ENCODE peak calls at places on chromosomes 11 and 22, in six cellular contexts. One of them, this sample, is unnamed.

GRCh38 chr22:44205713-44206645 is 25.3 kb downstream of the PARVG start:
- DNase-seq in GM23248: no peak
- DNase-seq in K562: no peak
- DNase-seq in kidney: peak; percentile 72
- DNase-seq in astrocyte: no peak
- DNase-seq in IMR-90: no peak
- DNase-seq in this sample: no peak

GRCh38 chr22:28710112-28710888 is 30.7 kb upstream of the TTC28 start:
- DNase-seq in GM23248: peak; percentile 85
- DNase-seq in K562: no peak
- DNase-seq in kidney: no peak
- DNase-seq in astrocyte: peak; percentile 85
- DNase-seq in IMR-90: peak; percentile 93
- DNase-seq in this sample: no peak

GRCh38 chr22:37518509-37519267 is 527 bp downstream of the CARD10 start:
- DNase-seq in GM23248: peak; percentile 43
- DNase-seq in K562: peak; percentile 26
- DNase-seq in kidney: peak; percentile 76
- DNase-seq in astrocyte: no peak
- DNase-seq in IMR-90: no peak
- DNase-seq in this sample: no peak

GRCh38 chr11:126366064-126366822 is 10.8 kb downstream of the ST3GAL4 start:
- DNase-seq in GM23248: no peak
- DNase-seq in K562: no peak
- DNase-seq in kidney: peak; percentile 76
- DNase-seq in astrocyte: no peak
- DNase-seq in IMR-90: no peak
- DNase-seq in this sample: no peak

GRCh38 chr11:116458546-116458945 is 314.2 kb downstream of the BUD13 start:
- DNase-seq in GM23248: no peak
- DNase-seq in K562: no peak
- DNase-seq in kidney: no peak
- DNase-seq in astrocyte: no peak
- DNase-seq in IMR-90: no peak
- DNase-seq in this sample: no peak

GRCh38 chr22:46084376-46084775 is 66.0 kb upstream of the PPARA start:
- DNase-seq in GM23248: no peak
- DNase-seq in K562: no peak
- DNase-seq in kidney: peak; percentile 64
- DNase-seq in astrocyte: no peak
- DNase-seq in IMR-90: no peak
- DNase-seq in this sample: no peak

GRCh38 chr11:116861539-116861938 is 24.1 kb upstream of the APOA1 start:
- DNase-seq in GM23248: peak; percentile 80
- DNase-seq in K562: peak; percentile 19
- DNase-seq in kidney: no peak
- DNase-seq in astrocyte: peak; percentile 87
- DNase-seq in IMR-90: peak; percentile 83
- DNase-seq in this sample: no peak

GRCh38 chr11:105588001-105588400 is 21.9 kb upstream of the GRIA4 start:
- DNase-seq in GM23248: peak; percentile 81
- DNase-seq in K562: no peak
- DNase-seq in kidney: no peak
- DNase-seq in astrocyte: peak; percentile 72
- DNase-seq in IMR-90: peak; percentile 83
- DNase-seq in this sample: no peak

GRCh38 chr22:17924735-17925727 is 99.3 kb downstream of the MICAL3 start:
- DNase-seq in GM23248: no peak
- DNase-seq in K562: no peak
- DNase-seq in kidney: no peak
- DNase-seq in astrocyte: no peak
- DNase-seq in IMR-90: no peak
- DNase-seq in this sample: no peak

GRCh38 chr11:80227915-80228314 is 787.1 kb upstream of the TENM4 start:
- DNase-seq in GM23248: no peak
- DNase-seq in K562: no peak
- DNase-seq in kidney: no peak
- DNase-seq in astrocyte: no peak
- DNase-seq in IMR-90: no peak
- DNase-seq in this sample: no peak

GRCh38 chr11:1160231-1161101 is 2.7 kb downstream of the MUC5AC start:
- DNase-seq in GM23248: no peak
- DNase-seq in K562: no peak
- DNase-seq in kidney: peak; percentile 66
- DNase-seq in astrocyte: no peak
- DNase-seq in IMR-90: no peak
- DNase-seq in this sample: no peak

GRCh38 chr11:9025101-9025850 is 21.5 kb upstream of the NRIP3 start:
- DNase-seq in GM23248: no peak
- DNase-seq in K562: no peak
- DNase-seq in kidney: no peak
- DNase-seq in astrocyte: no peak
- DNase-seq in IMR-90: no peak
- DNase-seq in this sample: no peak

GRCh38 chr22:37564111-37564711 is 3.9 kb downstream of the CDC42EP1 start:
- DNase-seq in GM23248: peak; percentile 40
- DNase-seq in K562: no peak
- DNase-seq in kidney: no peak
- DNase-seq in astrocyte: peak; percentile 76
- DNase-seq in IMR-90: peak; percentile 49
- DNase-seq in this sample: no peak

GRCh38 chr11:64522843-64523242 is 68.2 kb upstream of the SLC22A12 start:
- DNase-seq in GM23248: no peak
- DNase-seq in K562: no peak
- DNase-seq in kidney: no peak
- DNase-seq in astrocyte: no peak
- DNase-seq in IMR-90: no peak
- DNase-seq in this sample: no peak

GRCh38 chr11:46279393-46280099 is 2.1 kb downstream of the CREB3L1 start:
- DNase-seq in GM23248: peak; percentile 80
- DNase-seq in K562: peak; percentile 48
- DNase-seq in kidney: peak; percentile 82
- DNase-seq in astrocyte: peak; percentile 71
- DNase-seq in IMR-90: peak; percentile 80
- DNase-seq in this sample: no peak

GRCh38 chr11:72024073-72024749 is 25.5 kb downstream of the IL18BP start:
- DNase-seq in GM23248: no peak
- DNase-seq in K562: no peak
- DNase-seq in kidney: no peak
- DNase-seq in astrocyte: no peak
- DNase-seq in IMR-90: no peak
- DNase-seq in this sample: no peak

GRCh38 chr22:49347376-49347775 is 480.3 kb downstream of the BRD1 start:
- DNase-seq in GM23248: no peak
- DNase-seq in K562: no peak
- DNase-seq in kidney: peak; percentile 42
- DNase-seq in astrocyte: no peak
- DNase-seq in IMR-90: no peak
- DNase-seq in this sample: no peak

GRCh38 chr11:30133308-30133707 is 97.5 kb upstream of the FSHB start:
- DNase-seq in GM23248: no peak
- DNase-seq in K562: no peak
- DNase-seq in kidney: no peak
- DNase-seq in astrocyte: no peak
- DNase-seq in IMR-90: no peak
- DNase-seq in this sample: no peak

GRCh38 chr11:19345519-19345847 is 104.7 kb upstream of the E2F8 start:
- DNase-seq in GM23248: peak; percentile 64
- DNase-seq in K562: no peak
- DNase-seq in kidney: peak; percentile 80
- DNase-seq in astrocyte: no peak
- DNase-seq in IMR-90: no peak
- DNase-seq in this sample: no peak

GRCh38 chr22:29717789-29718188 is 2.0 kb upstream of the CABP7 start:
- DNase-seq in GM23248: no peak
- DNase-seq in K562: no peak
- DNase-seq in kidney: no peak
- DNase-seq in astrocyte: no peak
- DNase-seq in IMR-90: no peak
- DNase-seq in this sample: no peak

GRCh38 chr22:23216331-23217170 is 36.2 kb downstream of the BCR start:
- DNase-seq in GM23248: no peak
- DNase-seq in K562: peak; percentile 53
- DNase-seq in kidney: peak; percentile 25
- DNase-seq in astrocyte: no peak
- DNase-seq in IMR-90: no peak
- DNase-seq in this sample: no peak

GRCh38 chr11:113547739-113548138 is 72.5 kb upstream of the DRD2 start:
- DNase-seq in GM23248: no peak
- DNase-seq in K562: no peak
- DNase-seq in kidney: no peak
- DNase-seq in astrocyte: no peak
- DNase-seq in IMR-90: no peak
- DNase-seq in this sample: no peak

GRCh38 chr22:27278986-27279385 is 522.6 kb downstream of the MN1 start:
- DNase-seq in GM23248: peak; percentile 36
- DNase-seq in K562: no peak
- DNase-seq in kidney: no peak
- DNase-seq in astrocyte: no peak
- DNase-seq in IMR-90: no peak
- DNase-seq in this sample: no peak

GRCh38 chr11:33197915-33198727 is 36.8 kb upstream of the CSTF3 start:
- DNase-seq in GM23248: no peak
- DNase-seq in K562: no peak
- DNase-seq in kidney: no peak
- DNase-seq in astrocyte: no peak
- DNase-seq in IMR-90: no peak
- DNase-seq in this sample: no peak

GRCh38 chr11:65307298-65308229 is 7.1 kb upstream of the CDC42EP2 start:
- DNase-seq in GM23248: peak; percentile 35
- DNase-seq in K562: no peak
- DNase-seq in kidney: no peak
- DNase-seq in astrocyte: no peak
- DNase-seq in IMR-90: peak; percentile 31
- DNase-seq in this sample: no peak

GRCh38 chr11:8247312-8247711 is 16.4 kb downstream of the LMO1 start:
- DNase-seq in GM23248: peak; percentile 26
- DNase-seq in K562: peak; percentile 42
- DNase-seq in kidney: peak; percentile 51
- DNase-seq in astrocyte: no peak
- DNase-seq in IMR-90: no peak
- DNase-seq in this sample: no peak

GRCh38 chr22:50699754-50700386 is 27.2 kb downstream of the SHANK3 start:
- DNase-seq in GM23248: no peak
- DNase-seq in K562: peak; percentile 38
- DNase-seq in kidney: peak; percentile 57
- DNase-seq in astrocyte: no peak
- DNase-seq in IMR-90: no peak
- DNase-seq in this sample: no peak

GRCh38 chr11:68579455-68579854 is 104.9 kb upstream of the GAL start:
- DNase-seq in GM23248: no peak
- DNase-seq in K562: no peak
- DNase-seq in kidney: no peak
- DNase-seq in astrocyte: peak; percentile 60
- DNase-seq in IMR-90: peak; percentile 67
- DNase-seq in this sample: no peak

GRCh38 chr11:68583047-68583446 is 101.3 kb upstream of the GAL start:
- DNase-seq in GM23248: peak; percentile 76
- DNase-seq in K562: no peak
- DNase-seq in kidney: no peak
- DNase-seq in astrocyte: peak; percentile 77
- DNase-seq in IMR-90: peak; percentile 82
- DNase-seq in this sample: no peak

GRCh38 chr11:68582416-68583046 is 101.8 kb upstream of the GAL start:
- DNase-seq in GM23248: no peak
- DNase-seq in K562: no peak
- DNase-seq in kidney: no peak
- DNase-seq in astrocyte: no peak
- DNase-seq in IMR-90: no peak
- DNase-seq in this sample: no peak

GRCh38 chr11:68581901-68582300 is 102.4 kb upstream of the GAL start:
- DNase-seq in GM23248: no peak
- DNase-seq in K562: no peak
- DNase-seq in kidney: no peak
- DNase-seq in astrocyte: no peak
- DNase-seq in IMR-90: no peak
- DNase-seq in this sample: no peak

DNA sequence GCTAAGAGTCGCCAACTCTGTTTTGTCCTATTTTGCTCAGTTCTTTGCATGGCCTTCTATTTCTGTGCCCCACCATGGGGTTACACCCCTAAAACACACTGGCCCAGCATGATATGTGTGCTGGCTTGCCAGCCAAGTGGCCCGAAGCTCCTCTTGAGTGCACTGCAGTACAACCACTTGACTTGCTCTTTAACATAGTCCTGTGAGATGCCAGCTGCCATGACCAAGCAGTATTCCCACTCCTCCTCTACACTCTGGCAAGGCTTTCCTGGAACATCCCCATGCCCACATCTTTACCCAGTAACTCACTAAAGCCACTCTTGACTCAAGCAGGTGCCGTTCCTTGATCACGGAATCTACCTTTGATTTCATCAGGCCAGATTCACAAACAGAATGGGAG is 102.9 kb upstream of the GAL start:
- DNase-seq in GM23248: no peak
- DNase-seq in K562: no peak
- DNase-seq in kidney: no peak
- DNase-seq in astrocyte: no peak
- DNase-seq in IMR-90: no peak
- DNase-seq in this sample: no peak
- H3K4me1 ChIP-seq in GM23248: peaks cover 19% of the 10 kb centered on the region
- H3K4me1 ChIP-seq in K562: no peaks in the 10 kb centered on the region
- H3K4me1 ChIP-seq in kidney: peaks cover 2% of the 10 kb centered on the region
- H3K4me1 ChIP-seq in astrocyte: peaks cover 29% of the 10 kb centered on the region
- H3K4me1 ChIP-seq in IMR-90: peaks cover 7% of the 10 kb centered on the region
- H3K4me1 ChIP-seq in this sample: no peaks in the 10 kb centered on the region

GRCh38 chr11:102473543-102473942 is 21.0 kb upstream of the TMEM123 start:
- DNase-seq in GM23248: no peak
- DNase-seq in K562: no peak
- DNase-seq in kidney: no peak
- DNase-seq in astrocyte: no peak
- DNase-seq in IMR-90: no peak
- DNase-seq in this sample: no peak
- H3K9ac ChIP-seq in GM23248: no peak overlapping the region
- H3K9ac ChIP-seq in K562: no peak overlapping the region
- H3K9ac ChIP-seq in kidney: no peak overlapping the region
- H3K9ac ChIP-seq in astrocyte: no peak overlapping the region
- H3K9ac ChIP-seq in IMR-90: no peak overlapping the region
- H3K9ac ChIP-seq in this sample: no peak overlapping the region

GRCh38 chr11:44909557-44909956 is 41.1 kb downstream of the TP53I11 start:
- DNase-seq in GM23248: no peak
- DNase-seq in K562: no peak
- DNase-seq in kidney: no peak
- DNase-seq in astrocyte: no peak
- DNase-seq in IMR-90: no peak
- DNase-seq in this sample: no peak
- H3K4me3 ChIP-seq in GM23248: no peak overlapping the region
- H3K4me3 ChIP-seq in K562: no peak overlapping the region
- H3K4me3 ChIP-seq in kidney: no peak overlapping the region
- H3K4me3 ChIP-seq in astrocyte: no peak overlapping the region
- H3K4me3 ChIP-seq in IMR-90: no peak overlapping the region
- H3K4me3 ChIP-seq in this sample: no peak overlapping the region

DNA sequence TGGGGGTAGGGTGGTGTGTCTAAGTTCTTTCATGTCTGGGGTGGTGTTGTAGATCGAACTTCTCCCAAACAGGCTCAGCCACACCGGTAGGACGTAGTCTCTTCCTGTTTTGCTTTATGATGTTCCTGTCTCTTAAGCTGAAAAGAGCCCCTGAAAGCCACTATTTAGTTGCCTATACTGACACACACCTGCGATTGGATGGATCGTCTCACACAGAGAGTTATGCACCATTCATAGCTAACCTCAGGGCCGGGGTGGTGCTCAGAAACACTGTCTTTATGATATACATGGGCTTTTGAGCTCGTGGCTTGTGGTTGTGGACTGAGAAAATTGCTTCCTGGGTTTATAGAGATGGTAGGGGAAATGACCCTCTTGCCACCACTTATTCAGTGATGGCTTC is 137.6 kb downstream of the TEAD1 start:
- DNase-seq in GM23248: no peak
- DNase-seq in K562: no peak
- DNase-seq in kidney: no peak
- DNase-seq in astrocyte: no peak
- DNase-seq in IMR-90: no peak
- DNase-seq in this sample: no peak
- H3K4me1 ChIP-seq in GM23248: peaks cover 69% of the 10 kb centered on the region
- H3K4me1 ChIP-seq in K562: peaks cover 58% of the 10 kb centered on the region
- H3K4me1 ChIP-seq in kidney: peaks cover 18% of the 10 kb centered on the region
- H3K4me1 ChIP-seq in astrocyte: peaks cover 67% of the 10 kb centered on the region
- H3K4me1 ChIP-seq in IMR-90: peaks cover 50% of the 10 kb centered on the region
- H3K4me1 ChIP-seq in this sample: peaks cover 5% of the 10 kb centered on the region

This sample was measured in NT2/D1.